ENCODE peak calls at places on chromosomes 6 and 20, in nine cellular contexts. V, W, Y, H, G, Q, E, A and F are unnamed samples. For H3K4me1, the result is how much of the 10 kb centered on the place peaks cover.

GRCh38 chr6:14703586-14703985 is 542.3 kb upstream of the JARID2 start:
- DNase-seq in A (no peak), E (no peak), Q (no peak), Y (no peak), G (no peak), W (no peak), H (peak), V (peak), F (no peak)

GRCh38 chr6:40965046-40965445 is 74.0 kb downstream of the UNC5CL start:
- DNase-seq in V (no peak), Y (no peak), G (no peak), Q (no peak), E (no peak), W (peak), H (peak), A (no peak), F (no peak)

GRCh38 chr20:3980260-3981131 is 34.9 kb downstream of the RNF24 start:
- DNase-seq in H (peak), V (peak), G (no peak), Y (no peak), E (peak), Q (peak), A (peak), W (peak), F (no peak)

GRCh38 chr6:47710295-47710694 is 11.9 kb downstream of the ADGRF4 start:
- DNase-seq in G (no peak), A (no peak), Y (no peak), E (no peak), V (no peak), W (peak), H (no peak), Q (no peak), F (no peak)

GRCh38 chr6:150925655-150925928 is 60.1 kb downstream of the MTHFD1L start:
- DNase-seq in V (no peak), E (no peak), G (no peak), Y (no peak), Q (peak), A (no peak), H (no peak), W (no peak), F (no peak)

GRCh38 chr20:46688151-46689081 is 828 bp downstream of the TP53RK start:
- DNase-seq in A (no peak), W (no peak), Y (no peak), V (peak), E (peak), Q (peak), H (peak), G (peak), F (no peak)

GRCh38 chr6:111414373-111414772 is 68.6 kb downstream of the REV3L start:
- DNase-seq in Y (no peak), A (no peak), W (no peak), Q (no peak), V (no peak), G (no peak), E (no peak), H (no peak), F (no peak)

GRCh38 chr6:122839477-122839876 is 50.4 kb downstream of the SMPDL3A start:
- DNase-seq in G (peak), H (peak), Q (peak), W (peak), V (peak), Y (no peak), E (peak), A (peak), F (peak)

GRCh38 chr6:100464910-100465700 is at the start of gene SIM1:
- DNase-seq in Y (peak), G (no peak), V (peak), E (no peak), Q (peak), H (peak), A (no peak), W (peak), F (peak)

GRCh38 chr6:159724778-159725177 is 2.5 kb upstream of the WTAP start:
- DNase-seq in Y (no peak), Q (no peak), V (no peak), A (no peak), G (no peak), E (no peak), W (no peak), H (no peak), F (no peak)

GRCh38 chr20:32470025-32470861 is 112.1 kb downstream of the ASXL1 start:
- DNase-seq in Q (peak), H (peak), E (peak), G (peak), V (peak), A (peak), Y (peak), W (peak), F (peak)

GRCh38 chr6:38262609-38263008 is 377.1 kb downstream of the BTBD9 start:
- DNase-seq in Y (no peak), G (no peak), Q (peak), A (no peak), V (peak), E (peak), W (peak), H (peak), F (no peak)

GRCh38 chr20:56974499-56975250 is 291.8 kb downstream of the BMP7 start:
- DNase-seq in W (peak), Q (peak), G (peak), E (peak), V (peak), Y (no peak), A (peak), H (peak), F (peak)

GRCh38 chr6:35512740-35513139 is at the start of gene TULP1:
- DNase-seq in E (no peak), Q (no peak), G (no peak), H (no peak), V (no peak), A (no peak), Y (no peak), W (no peak), F (peak)

GRCh38 chr6:54053893-54054391 is 57.3 kb upstream of the MLIP start:
- DNase-seq in E (peak), H (peak), Q (peak), W (peak), G (no peak), V (peak), Y (no peak), A (no peak), F (peak)
- H3K4me3 ChIP-seq in E (no peak), H (peak), Q (peak), W (peak), G (no peak), V (peak), Y (no peak), A (no peak), F (no peak)

GRCh38 chr6:56655250-56655649 is 12.6 kb upstream of the DST start:
- DNase-seq in W (no peak), V (peak), A (no peak), Y (no peak), H (no peak), G (no peak), Q (no peak), E (no peak), F (no peak)

GRCh38 chr6:56650191-56650590 is 7.5 kb upstream of the DST start:
- DNase-seq in G (no peak), A (no peak), V (no peak), Q (peak), W (no peak), E (no peak), Y (no peak), H (no peak), F (no peak)

GRCh38 chr6:56652994-56653393 is 10.3 kb upstream of the DST start:
- DNase-seq in E (peak), A (no peak), G (no peak), V (peak), Y (no peak), W (peak), H (peak), Q (peak), F (no peak)

GRCh38 chr6:56649782-56650181 is 7.1 kb upstream of the DST start:
- DNase-seq in Q (peak), A (no peak), W (peak), Y (no peak), V (peak), G (no peak), H (no peak), E (peak), F (no peak)

DNA sequence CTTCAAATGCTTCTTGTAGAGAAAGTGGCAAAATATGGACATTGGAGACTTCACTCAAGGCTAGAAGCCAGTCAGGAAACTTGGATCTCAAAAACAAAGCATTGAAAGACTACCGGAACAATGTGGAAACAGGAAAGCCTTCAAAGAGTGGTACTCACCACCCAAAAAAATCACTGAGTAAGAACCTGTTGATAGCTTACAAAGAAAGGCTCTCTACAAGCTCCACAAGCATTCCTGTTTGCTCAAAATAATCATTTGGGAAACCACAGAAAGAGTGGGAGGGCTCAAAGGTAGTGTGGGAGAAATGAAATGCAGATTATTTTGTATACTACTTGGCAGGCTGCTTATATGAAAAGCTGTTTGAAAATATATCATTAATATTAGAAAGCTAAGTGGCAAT is 9.5 kb upstream of the DST start:
- DNase-seq in Q (peak), G (no peak), H (peak), W (peak), Y (no peak), V (no peak), A (no peak), E (peak), F (no peak)
- H3K4me1 ChIP-seq in Q (half or more), G (under half), H (under half), W (half or more), Y (under half), V (under half), A (under half), E (under half), F (under half)

GRCh38 chr20:37520417-37520751 is 666 bp upstream of the NNAT start:
- DNase-seq in A (no peak), V (no peak), G (no peak), Q (no peak), W (no peak), E (no peak), Y (no peak), H (no peak), F (no peak)
- H3K9ac ChIP-seq in A (no peak), V (no peak), G (no peak), Q (no peak), W (no peak), E (no peak), Y (no peak), H (no peak), F (no peak)

GRCh38 chr6:27312950-27313271 is 838 bp upstream of the POM121L2 start:
- DNase-seq in E (no peak), Y (no peak), A (no peak), Q (no peak), V (no peak), W (no peak), H (no peak), G (no peak), F (no peak)

GRCh38 chr6:27314046-27314445 is 2.0 kb upstream of the POM121L2 start:
- DNase-seq in H (no peak), Y (no peak), V (no peak), Q (no peak), W (no peak), G (no peak), A (no peak), E (no peak), F (no peak)

GRCh38 chr6:27311806-27312145 is 297 bp downstream of the POM121L2 start:
- DNase-seq in G (no peak), Y (no peak), V (no peak), E (no peak), W (no peak), A (no peak), Q (no peak), H (no peak), F (peak)

GRCh38 chr6:27312146-27312949 is at the start of gene POM121L2:
- DNase-seq in V (peak), E (peak), W (peak), Q (peak), G (peak), H (peak), A (no peak), Y (peak), F (peak)
- H3K4me3 ChIP-seq in V (peak), E (peak), W (peak), Q (peak), G (no peak), H (peak), A (no peak), Y (peak), F (peak)

DNA sequence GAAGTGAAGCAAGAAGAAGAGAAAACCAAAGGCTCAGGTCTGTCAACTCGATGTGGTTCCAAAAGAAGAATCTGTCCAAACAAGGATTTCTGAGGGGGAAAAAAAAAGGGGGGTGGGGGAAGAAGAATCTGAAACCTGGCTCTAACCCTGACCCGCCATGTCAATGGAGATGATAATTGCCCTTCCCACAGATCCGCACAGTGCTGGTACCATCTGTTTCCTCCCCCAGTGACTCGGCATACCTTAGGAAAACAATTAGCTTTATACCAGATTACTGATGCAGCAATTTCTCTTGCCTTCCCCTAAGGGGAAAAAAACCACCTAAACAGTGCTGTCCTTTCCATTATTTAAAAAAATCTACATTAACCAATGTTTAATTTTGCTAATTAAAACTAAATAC is 46.9 kb downstream of the MAP7 start:
- DNase-seq in E (no peak), W (no peak), H (no peak), Q (no peak), A (no peak), Y (no peak), V (no peak), G (no peak), F (no peak)
- H3K4me1 ChIP-seq in E (under half), W (under half), H (under half), Q (under half), A (under half), Y (under half), V (under half), G (under half), F (under half)

GRCh38 chr6:152701081-152701862 is 3.6 kb downstream of the MYCT1 start:
- DNase-seq in Y (no peak), E (peak), H (peak), V (peak), G (no peak), Q (no peak), W (no peak), A (no peak), F (peak)
- H3K9ac ChIP-seq in Y (no peak), E (no peak), H (no peak), V (no peak), G (no peak), Q (no peak), W (no peak), A (no peak), F (no peak)

DNA sequence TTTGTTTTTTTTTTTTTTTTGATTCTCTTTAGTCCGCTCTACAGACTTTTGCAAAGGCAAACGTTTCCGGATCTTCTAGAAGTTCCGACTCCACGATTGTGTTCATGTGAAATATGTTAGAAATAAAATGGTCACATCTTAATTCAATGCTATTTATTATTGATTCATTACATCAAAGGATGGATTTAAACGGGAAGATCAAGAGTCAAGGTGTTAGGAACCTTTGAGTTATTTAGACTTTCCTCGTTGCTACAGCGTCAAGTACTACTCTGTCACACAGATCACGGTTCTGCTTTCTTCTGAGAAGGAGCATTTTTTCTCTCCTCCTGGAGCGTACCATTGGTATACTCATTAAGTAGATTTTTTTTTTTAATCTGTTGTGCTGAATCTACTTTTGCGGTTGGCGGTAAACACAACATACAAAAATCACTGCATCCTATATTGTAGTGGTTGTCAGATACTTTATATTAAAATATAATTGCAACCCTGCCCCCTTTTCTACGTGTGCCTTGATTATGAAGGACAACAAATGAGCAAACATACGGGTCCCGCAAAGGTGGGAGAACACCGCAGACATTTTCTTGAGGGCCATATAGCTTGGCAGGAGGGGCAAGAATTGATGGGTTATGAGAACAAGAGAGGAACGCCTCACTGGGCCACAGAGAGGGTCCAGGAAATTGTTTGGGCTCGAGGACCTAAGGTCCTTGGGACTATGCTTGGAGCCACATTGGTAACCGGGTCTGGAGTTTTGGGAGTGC is 17.5 kb downstream of the HMGN4 start:
- DNase-seq in G (no peak), A (no peak), Y (no peak), Q (peak), V (no peak), H (peak), W (peak), E (no peak), F (peak)
- H3K4me3 ChIP-seq in G (peak), A (peak), Y (no peak), Q (peak), V (peak), H (peak), W (no peak), E (no peak), F (peak)

DNA sequence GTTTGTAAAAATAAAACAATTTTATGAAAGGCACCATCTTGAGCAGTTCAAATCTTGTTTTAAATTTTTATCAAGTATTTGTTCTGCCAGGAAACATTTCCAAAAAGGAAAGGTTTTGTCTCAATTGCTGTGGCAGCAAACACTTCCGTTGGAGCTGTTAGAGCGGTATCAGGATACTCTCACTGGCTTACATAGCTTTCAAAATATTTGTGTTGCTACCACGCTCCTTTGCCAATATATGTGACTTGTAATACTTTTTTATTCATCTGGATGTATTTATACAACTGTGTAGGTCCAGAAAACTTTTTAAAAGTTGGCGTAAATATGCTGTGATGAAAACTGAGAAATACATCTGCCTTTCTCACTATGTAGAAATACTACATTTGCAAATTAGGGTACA is 37.8 kb upstream of the NHSL1 start:
- DNase-seq in V (peak), E (no peak), G (no peak), W (no peak), Q (peak), H (no peak), Y (no peak), A (no peak), F (no peak)
- H3K4me1 ChIP-seq in V (under half), E (under half), G (under half), W (under half), Q (under half), H (under half), Y (under half), A (under half), F (under half)

GRCh38 chr20:64222273-64222672 is 33.3 kb upstream of the PCMTD2 start:
- DNase-seq in H (peak), Q (peak), Y (peak), E (peak), V (peak), W (peak), G (no peak), A (no peak), F (no peak)
- H3K9ac ChIP-seq in H (no peak), Q (no peak), Y (no peak), E (no peak), V (no peak), W (no peak), G (no peak), A (no peak), F (no peak)